ENCODE peak calls at places on chromosomes 16 and 17, in ten cellular contexts. One of them, this sample, is unnamed.
A peak's percentile ranks its signal among the peaks of the same experiment; 100 is the strongest.

GRCh38 chr17:57962441-57963148 is 7.4 kb upstream of the CUEDC1 start:
- DNase-seq in A549: no peak
- DNase-seq in thoracic aorta: no peak
- DNase-seq in CD4-positive, alpha-beta memory T cell: no peak
- DNase-seq in mesenchymal stem cell: no peak
- DNase-seq in pancreas: no peak
- DNase-seq in fibroblast of lung: no peak
- DNase-seq in mesendoderm: no peak
- DNase-seq in cardiac muscle cell: no peak
- DNase-seq in neuronal stem cell: no peak
- DNase-seq in this sample: no peak

GRCh38 chr16:67672739-67673662 is 6.4 kb downstream of the C16orf86 start:
- DNase-seq in A549: peak; percentile 58
- DNase-seq in thoracic aorta: no peak
- DNase-seq in CD4-positive, alpha-beta memory T cell: peak; percentile 53
- DNase-seq in mesenchymal stem cell: peak; percentile 76
- DNase-seq in pancreas: peak; percentile 61
- DNase-seq in fibroblast of lung: peak; percentile 65
- DNase-seq in mesendoderm: peak; percentile 76
- DNase-seq in cardiac muscle cell: peak; percentile 84
- DNase-seq in neuronal stem cell: no peak
- DNase-seq in this sample: peak; percentile 48

GRCh38 chr17:17070931-17071330 is 28.7 kb downstream of the MPRIP start:
- DNase-seq in A549: no peak
- DNase-seq in thoracic aorta: no peak
- DNase-seq in CD4-positive, alpha-beta memory T cell: no peak
- DNase-seq in mesenchymal stem cell: no peak
- DNase-seq in pancreas: no peak
- DNase-seq in fibroblast of lung: no peak
- DNase-seq in mesendoderm: no peak
- DNase-seq in cardiac muscle cell: no peak
- DNase-seq in neuronal stem cell: no peak
- DNase-seq in this sample: no peak

GRCh38 chr16:81712681-81713080 is 66.4 kb upstream of the PLCG2 start:
- DNase-seq in A549: peak; percentile 47
- DNase-seq in thoracic aorta: no peak
- DNase-seq in CD4-positive, alpha-beta memory T cell: no peak
- DNase-seq in mesenchymal stem cell: no peak
- DNase-seq in pancreas: no peak
- DNase-seq in fibroblast of lung: no peak
- DNase-seq in mesendoderm: no peak
- DNase-seq in cardiac muscle cell: no peak
- DNase-seq in neuronal stem cell: no peak
- DNase-seq in this sample: no peak

GRCh38 chr17:72205357-72205756 is 84.5 kb downstream of the SOX9 start:
- DNase-seq in A549: no peak
- DNase-seq in thoracic aorta: no peak
- DNase-seq in CD4-positive, alpha-beta memory T cell: no peak
- DNase-seq in mesenchymal stem cell: no peak
- DNase-seq in pancreas: no peak
- DNase-seq in fibroblast of lung: no peak
- DNase-seq in mesendoderm: peak; percentile 10
- DNase-seq in cardiac muscle cell: no peak
- DNase-seq in neuronal stem cell: peak; percentile 41
- DNase-seq in this sample: no peak

GRCh38 chr17:40922239-40922638 is 15.2 kb downstream of the KRT23 start:
- DNase-seq in A549: peak; percentile 80
- DNase-seq in thoracic aorta: no peak
- DNase-seq in CD4-positive, alpha-beta memory T cell: no peak
- DNase-seq in mesenchymal stem cell: peak; percentile 90
- DNase-seq in pancreas: peak; percentile 40
- DNase-seq in fibroblast of lung: peak; percentile 90
- DNase-seq in mesendoderm: peak; percentile 82
- DNase-seq in cardiac muscle cell: peak; percentile 76
- DNase-seq in neuronal stem cell: no peak
- DNase-seq in this sample: no peak

GRCh38 chr17:7914771-7915610 is 1.1 kb downstream of the RNF227 start:
- DNase-seq in A549: no peak
- DNase-seq in thoracic aorta: no peak
- DNase-seq in CD4-positive, alpha-beta memory T cell: no peak
- DNase-seq in mesenchymal stem cell: no peak
- DNase-seq in pancreas: peak; percentile 49
- DNase-seq in fibroblast of lung: peak; percentile 48
- DNase-seq in mesendoderm: no peak
- DNase-seq in cardiac muscle cell: peak; percentile 54
- DNase-seq in neuronal stem cell: no peak
- DNase-seq in this sample: no peak

GRCh38 chr16:47079883-47080282 is 63.9 kb downstream of the NETO2 start:
- DNase-seq in A549: no peak
- DNase-seq in thoracic aorta: no peak
- DNase-seq in CD4-positive, alpha-beta memory T cell: no peak
- DNase-seq in mesenchymal stem cell: no peak
- DNase-seq in pancreas: no peak
- DNase-seq in fibroblast of lung: no peak
- DNase-seq in mesendoderm: no peak
- DNase-seq in cardiac muscle cell: no peak
- DNase-seq in neuronal stem cell: peak; percentile 32
- DNase-seq in this sample: no peak

GRCh38 chr16:20611350-20611902 is 35.3 kb upstream of the ACSM2B start:
- DNase-seq in A549: no peak
- DNase-seq in thoracic aorta: no peak
- DNase-seq in CD4-positive, alpha-beta memory T cell: no peak
- DNase-seq in mesenchymal stem cell: no peak
- DNase-seq in pancreas: peak; percentile 88
- DNase-seq in fibroblast of lung: no peak
- DNase-seq in mesendoderm: no peak
- DNase-seq in cardiac muscle cell: no peak
- DNase-seq in neuronal stem cell: no peak
- DNase-seq in this sample: no peak

GRCh38 chr16:20612551-20613470 is 36.6 kb upstream of the ACSM2B start:
- DNase-seq in A549: no peak
- DNase-seq in thoracic aorta: peak; percentile 76
- DNase-seq in CD4-positive, alpha-beta memory T cell: no peak
- DNase-seq in mesenchymal stem cell: no peak
- DNase-seq in pancreas: peak; percentile 72
- DNase-seq in fibroblast of lung: no peak
- DNase-seq in mesendoderm: no peak
- DNase-seq in cardiac muscle cell: peak; percentile 30
- DNase-seq in neuronal stem cell: no peak
- DNase-seq in this sample: no peak

GRCh38 chr16:20613471-20613887 is 37.3 kb upstream of the ACSM2B start:
- DNase-seq in A549: no peak
- DNase-seq in thoracic aorta: no peak
- DNase-seq in CD4-positive, alpha-beta memory T cell: no peak
- DNase-seq in mesenchymal stem cell: no peak
- DNase-seq in pancreas: no peak
- DNase-seq in fibroblast of lung: no peak
- DNase-seq in mesendoderm: no peak
- DNase-seq in cardiac muscle cell: no peak
- DNase-seq in neuronal stem cell: no peak
- DNase-seq in this sample: no peak

GRCh38 chr16:20610892-20611349 is 34.8 kb upstream of the ACSM2B start:
- DNase-seq in A549: no peak
- DNase-seq in thoracic aorta: no peak
- DNase-seq in CD4-positive, alpha-beta memory T cell: no peak
- DNase-seq in mesenchymal stem cell: no peak
- DNase-seq in pancreas: no peak
- DNase-seq in fibroblast of lung: no peak
- DNase-seq in mesendoderm: no peak
- DNase-seq in cardiac muscle cell: no peak
- DNase-seq in neuronal stem cell: no peak
- DNase-seq in this sample: no peak

DNA sequence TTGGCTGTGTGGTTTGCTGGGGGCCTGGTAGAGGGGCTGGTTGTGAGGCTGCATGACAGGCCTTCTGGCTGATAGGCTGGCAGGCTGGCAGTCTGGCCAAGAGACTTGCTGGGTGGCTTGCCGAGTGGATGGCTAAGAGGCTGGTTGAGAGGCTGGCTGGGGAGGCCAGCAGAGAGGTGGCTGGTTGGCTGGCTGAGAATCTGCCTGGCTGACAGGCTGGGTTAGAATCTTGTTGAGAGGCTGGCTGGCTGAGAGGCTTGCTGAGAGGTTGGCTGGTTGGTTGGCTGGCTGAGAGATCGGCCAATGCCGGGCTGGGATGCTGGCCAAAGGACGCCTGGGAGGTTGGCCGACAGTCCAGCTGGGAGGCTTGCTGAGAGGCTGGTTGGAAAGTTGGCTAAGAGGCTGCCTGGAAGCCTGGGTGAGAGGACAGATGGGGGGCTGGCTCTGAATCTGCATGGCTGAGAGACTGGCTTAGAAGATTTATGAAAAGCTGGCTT is 35.9 kb upstream of the ACSM2B start:
- DNase-seq in A549: no peak
- DNase-seq in thoracic aorta: no peak
- DNase-seq in CD4-positive, alpha-beta memory T cell: no peak
- DNase-seq in mesenchymal stem cell: no peak
- DNase-seq in pancreas: peak; percentile 88
- DNase-seq in fibroblast of lung: no peak
- DNase-seq in mesendoderm: no peak
- DNase-seq in cardiac muscle cell: peak; percentile 40
- DNase-seq in neuronal stem cell: no peak
- DNase-seq in this sample: no peak
- H3K27ac ChIP-seq in A549: no peak overlapping the region
- H3K27ac ChIP-seq in thoracic aorta: peak overlapping the region; percentile 99
- H3K27ac ChIP-seq in CD4-positive, alpha-beta memory T cell: no peak overlapping the region
- H3K27ac ChIP-seq in mesenchymal stem cell: no peak overlapping the region
- H3K27ac ChIP-seq in pancreas: peak overlapping the region; percentile 85
- H3K27ac ChIP-seq in fibroblast of lung: no peak overlapping the region
- H3K27ac ChIP-seq in mesendoderm: no peak overlapping the region
- H3K27ac ChIP-seq in cardiac muscle cell: no peak overlapping the region
- H3K27ac ChIP-seq in neuronal stem cell: no peak overlapping the region
- H3K27ac ChIP-seq in this sample: no peak overlapping the region

DNA sequence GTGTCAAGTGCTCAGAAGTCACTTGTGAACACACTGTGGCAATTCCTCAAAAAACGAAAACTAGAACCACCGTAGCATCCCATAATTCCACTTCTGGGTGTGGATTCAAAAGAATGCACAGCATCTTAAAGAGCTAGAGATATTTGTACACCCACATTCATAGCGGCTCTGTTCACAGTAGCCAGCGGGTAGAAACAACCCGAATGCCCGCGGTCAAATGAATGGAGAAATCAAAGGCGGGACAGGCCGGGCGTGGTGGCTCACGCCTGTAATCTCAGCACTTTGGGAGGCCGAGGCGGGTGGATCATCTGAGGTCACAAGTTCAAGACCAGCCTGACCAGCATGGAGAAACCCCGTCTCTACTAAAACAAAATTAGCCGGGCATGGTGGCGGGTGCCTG is 337.5 kb downstream of the SEC14L1 start:
- DNase-seq in A549: no peak
- DNase-seq in thoracic aorta: no peak
- DNase-seq in CD4-positive, alpha-beta memory T cell: no peak
- DNase-seq in mesenchymal stem cell: no peak
- DNase-seq in pancreas: no peak
- DNase-seq in fibroblast of lung: no peak
- DNase-seq in mesendoderm: no peak
- DNase-seq in cardiac muscle cell: no peak
- DNase-seq in neuronal stem cell: no peak
- DNase-seq in this sample: no peak
- H3K27ac ChIP-seq in A549: no peak overlapping the region
- H3K27ac ChIP-seq in thoracic aorta: peak overlapping the region; percentile 69
- H3K27ac ChIP-seq in CD4-positive, alpha-beta memory T cell: no peak overlapping the region
- H3K27ac ChIP-seq in mesenchymal stem cell: peak overlapping the region; percentile 85
- H3K27ac ChIP-seq in pancreas: no peak overlapping the region
- H3K27ac ChIP-seq in fibroblast of lung: peak overlapping the region; percentile 85
- H3K27ac ChIP-seq in mesendoderm: no peak overlapping the region
- H3K27ac ChIP-seq in cardiac muscle cell: no peak overlapping the region
- H3K27ac ChIP-seq in neuronal stem cell: no peak overlapping the region
- H3K27ac ChIP-seq in this sample: no peak overlapping the region

GRCh38 chr17:34252890-34253525 is 2.1 kb upstream of the CCL2 start:
- DNase-seq in A549: no peak
- DNase-seq in thoracic aorta: no peak
- DNase-seq in CD4-positive, alpha-beta memory T cell: no peak
- DNase-seq in mesenchymal stem cell: no peak
- DNase-seq in pancreas: no peak
- DNase-seq in fibroblast of lung: peak; percentile 95
- DNase-seq in mesendoderm: no peak
- DNase-seq in cardiac muscle cell: peak; percentile 53
- DNase-seq in neuronal stem cell: no peak
- DNase-seq in this sample: no peak
- H3K27ac ChIP-seq in A549: peak overlapping the region; percentile 87
- H3K27ac ChIP-seq in thoracic aorta: peak overlapping the region; percentile 75
- H3K27ac ChIP-seq in CD4-positive, alpha-beta memory T cell: no peak overlapping the region
- H3K27ac ChIP-seq in mesenchymal stem cell: peak overlapping the region; percentile 88
- H3K27ac ChIP-seq in pancreas: peak overlapping the region; percentile 68
- H3K27ac ChIP-seq in fibroblast of lung: peak overlapping the region; percentile 65
- H3K27ac ChIP-seq in mesendoderm: no peak overlapping the region
- H3K27ac ChIP-seq in cardiac muscle cell: no peak overlapping the region
- H3K27ac ChIP-seq in neuronal stem cell: no peak overlapping the region
- H3K27ac ChIP-seq in this sample: peak overlapping the region; percentile 98

GRCh38 chr16:28086496-28087139 is 23.1 kb upstream of the GSG1L start:
- DNase-seq in A549: no peak
- DNase-seq in thoracic aorta: no peak
- DNase-seq in CD4-positive, alpha-beta memory T cell: no peak
- DNase-seq in mesenchymal stem cell: no peak
- DNase-seq in pancreas: no peak
- DNase-seq in fibroblast of lung: no peak
- DNase-seq in mesendoderm: no peak
- DNase-seq in cardiac muscle cell: no peak
- DNase-seq in neuronal stem cell: no peak
- DNase-seq in this sample: no peak

GRCh38 chr16:28085376-28086171 is 22.1 kb upstream of the GSG1L start:
- DNase-seq in A549: no peak
- DNase-seq in thoracic aorta: no peak
- DNase-seq in CD4-positive, alpha-beta memory T cell: no peak
- DNase-seq in mesenchymal stem cell: no peak
- DNase-seq in pancreas: no peak
- DNase-seq in fibroblast of lung: no peak
- DNase-seq in mesendoderm: no peak
- DNase-seq in cardiac muscle cell: no peak
- DNase-seq in neuronal stem cell: no peak
- DNase-seq in this sample: no peak

GRCh38 chr16:28081391-28081790 is 17.9 kb upstream of the GSG1L start:
- DNase-seq in A549: no peak
- DNase-seq in thoracic aorta: no peak
- DNase-seq in CD4-positive, alpha-beta memory T cell: no peak
- DNase-seq in mesenchymal stem cell: no peak
- DNase-seq in pancreas: no peak
- DNase-seq in fibroblast of lung: no peak
- DNase-seq in mesendoderm: no peak
- DNase-seq in cardiac muscle cell: no peak
- DNase-seq in neuronal stem cell: no peak
- DNase-seq in this sample: no peak

GRCh38 chr16:28084209-28084608 is 20.7 kb upstream of the GSG1L start:
- DNase-seq in A549: no peak
- DNase-seq in thoracic aorta: no peak
- DNase-seq in CD4-positive, alpha-beta memory T cell: no peak
- DNase-seq in mesenchymal stem cell: no peak
- DNase-seq in pancreas: no peak
- DNase-seq in fibroblast of lung: no peak
- DNase-seq in mesendoderm: no peak
- DNase-seq in cardiac muscle cell: no peak
- DNase-seq in neuronal stem cell: no peak
- DNase-seq in this sample: no peak

DNA sequence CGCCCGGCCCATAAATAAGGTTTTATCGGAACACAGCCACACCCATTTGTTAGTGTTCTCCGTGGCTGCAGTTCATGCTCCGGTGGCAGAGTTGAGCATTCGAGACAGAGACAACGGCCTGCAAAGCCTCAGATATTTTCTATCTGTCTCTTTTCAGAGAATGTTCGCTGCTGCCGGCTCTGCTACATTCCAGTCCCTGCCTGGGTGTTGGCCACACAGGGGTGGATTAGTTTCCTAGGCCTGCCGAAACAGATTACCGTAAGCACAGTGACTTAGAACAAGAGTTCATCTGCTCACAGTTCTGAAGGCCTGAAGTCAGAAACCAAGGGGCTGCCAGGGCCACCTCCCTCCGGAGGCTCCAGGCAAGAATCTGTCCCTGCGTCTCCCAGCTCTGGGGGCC is 19.1 kb upstream of the GSG1L start:
- DNase-seq in A549: no peak
- DNase-seq in thoracic aorta: no peak
- DNase-seq in CD4-positive, alpha-beta memory T cell: no peak
- DNase-seq in mesenchymal stem cell: no peak
- DNase-seq in pancreas: no peak
- DNase-seq in fibroblast of lung: no peak
- DNase-seq in mesendoderm: no peak
- DNase-seq in cardiac muscle cell: no peak
- DNase-seq in neuronal stem cell: no peak
- DNase-seq in this sample: no peak
- H3K27ac ChIP-seq in A549: no peak overlapping the region
- H3K27ac ChIP-seq in thoracic aorta: no peak overlapping the region
- H3K27ac ChIP-seq in CD4-positive, alpha-beta memory T cell: no peak overlapping the region
- H3K27ac ChIP-seq in mesenchymal stem cell: no peak overlapping the region
- H3K27ac ChIP-seq in pancreas: no peak overlapping the region
- H3K27ac ChIP-seq in fibroblast of lung: no peak overlapping the region
- H3K27ac ChIP-seq in mesendoderm: no peak overlapping the region
- H3K27ac ChIP-seq in cardiac muscle cell: no peak overlapping the region
- H3K27ac ChIP-seq in neuronal stem cell: no peak overlapping the region
- H3K27ac ChIP-seq in this sample: no peak overlapping the region

This sample was measured in Panc1.